ENCODE peak calls at places on chromosomes 13 and 19, in four cellular contexts. G, R, T and C are unnamed samples.

GRCh38 chr13:27663947-27664346 is 42.3 kb downstream of the POLR1D start:
- DNase-seq in G (no peak), R (no peak), T (no peak), C (no peak)

GRCh38 chr13:78409172-78409571 is 194.2 kb downstream of the POU4F1 start:
- DNase-seq in G (no peak), R (no peak), T (no peak), C (no peak)

GRCh38 chr19:50313812-50314536 is 15.2 kb downstream of the KCNC3 start:
- DNase-seq in G (no peak), R (no peak), T (no peak), C (no peak)

GRCh38 chr13:87820221-87820620 is 149.1 kb downstream of the SLITRK5 start:
- DNase-seq in G (peak; percentile 12), R (peak; percentile 10), T (no peak), C (no peak)

GRCh38 chr19:15562861-15563260 is 52.2 kb upstream of the CYP4F8 start:
- DNase-seq in G (no peak), R (peak; percentile 53), T (peak; percentile 11), C (no peak)

GRCh38 chr13:39571502-39572092 is 31.4 kb downstream of the LHFPL6 start:
- DNase-seq in G (no peak), R (no peak), T (no peak), C (no peak)

GRCh38 chr13:98223741-98224140 is 46.7 kb upstream of the RNF113B start:
- DNase-seq in G (no peak), R (no peak), T (no peak), C (no peak)

GRCh38 chr19:13029893-13030292 is 34.6 kb downstream of the NFIX start:
- DNase-seq in G (no peak), R (no peak), T (no peak), C (no peak)

GRCh38 chr19:4233282-4233853 is 4.0 kb downstream of the EBI3 start:
- DNase-seq in G (peak; percentile 33), R (peak; percentile 25), T (no peak), C (no peak)

GRCh38 chr13:40026174-40026585 is 370.7 kb downstream of the COG6 start:
- DNase-seq in G (no peak), R (peak; percentile 42), T (no peak), C (no peak)

GRCh38 chr19:40605201-40605971 is 4.2 kb downstream of the LTBP4 start:
- DNase-seq in G (peak; percentile 55), R (peak; percentile 53), T (no peak), C (no peak)

GRCh38 chr19:46732966-46733692 is 12.7 kb upstream of the FKRP start:
- DNase-seq in G (no peak), R (peak; percentile 50), T (no peak), C (no peak)

GRCh38 chr19:19110410-19111137 is 27.7 kb downstream of the TMEM161A start:
- DNase-seq in G (no peak), R (no peak), T (no peak), C (no peak)

GRCh38 chr19:8075158-8076086 is 22.9 kb downstream of the CCL25 start:
- DNase-seq in G (no peak), R (no peak), T (no peak), C (no peak)

GRCh38 chr19:3243851-3244700 is 19.6 kb downstream of the CELF5 start:
- DNase-seq in G (peak; percentile 72), R (peak; percentile 52), T (peak; percentile 23), C (no peak)

GRCh38 chr19:7333198-7334118 is 15.3 kb upstream of the ARHGEF18 start:
- DNase-seq in G (peak; percentile 77), R (peak; percentile 12), T (no peak), C (no peak)

GRCh38 chr19:13208131-13208963 is 58.1 kb downstream of the IER2 start:
- DNase-seq in G (peak; percentile 83), R (peak; percentile 82), T (peak; percentile 63), C (peak; percentile 10)

GRCh38 chr13:25803626-25804025 is 248.2 kb downstream of the SHISA2 start:
- DNase-seq in G (no peak), R (no peak), T (no peak), C (no peak)

GRCh38 chr13:26921918-26922317 is 161.3 kb upstream of the GPR12 start:
- DNase-seq in G (no peak), R (no peak), T (no peak), C (no peak)

GRCh38 chr13:33611016-33611805 is 206.7 kb upstream of the RFC3 start:
- DNase-seq in G (peak; percentile 93), R (peak; percentile 10), T (peak; percentile 23), C (no peak)

GRCh38 chr13:32736648-32737047 is 150.4 kb downstream of the PDS5B start:
- DNase-seq in G (no peak), R (peak; percentile 15), T (no peak), C (no peak)

GRCh38 chr13:91764527-91764926 is 366.1 kb downstream of the GPC5 start:
- DNase-seq in G (no peak), R (no peak), T (no peak), C (no peak)

GRCh38 chr13:92716749-92717148 is 509.9 kb upstream of the GPC6 start:
- DNase-seq in G (peak; percentile 38), R (peak; percentile 28), T (no peak), C (no peak)

GRCh38 chr19:44891016-44891882 is at the start of gene TOMM40:
- DNase-seq in G (peak; percentile 100), R (no peak), T (no peak), C (no peak)

GRCh38 chr13:104764600-104764999 is 1698.4 kb upstream of the SLC10A2 start:
- DNase-seq in G (no peak), R (no peak), T (no peak), C (no peak)
- TF ChIP-seq CTCF in G (no peak), R (no peak), T (no peak), C (no peak)

GRCh38 chr19:33035461-33035860 is 29.2 kb downstream of the RHPN2 start:
- DNase-seq in G (no peak), R (no peak), T (no peak), C (no peak)

GRCh38 chr19:33032218-33032781 is 32.4 kb downstream of the RHPN2 start:
- DNase-seq in G (no peak), R (no peak), T (no peak), C (no peak)

GRCh38 chr19:33024398-33024797 is 40.3 kb downstream of the RHPN2 start:
- DNase-seq in G (no peak), R (no peak), T (no peak), C (no peak)

DNA sequence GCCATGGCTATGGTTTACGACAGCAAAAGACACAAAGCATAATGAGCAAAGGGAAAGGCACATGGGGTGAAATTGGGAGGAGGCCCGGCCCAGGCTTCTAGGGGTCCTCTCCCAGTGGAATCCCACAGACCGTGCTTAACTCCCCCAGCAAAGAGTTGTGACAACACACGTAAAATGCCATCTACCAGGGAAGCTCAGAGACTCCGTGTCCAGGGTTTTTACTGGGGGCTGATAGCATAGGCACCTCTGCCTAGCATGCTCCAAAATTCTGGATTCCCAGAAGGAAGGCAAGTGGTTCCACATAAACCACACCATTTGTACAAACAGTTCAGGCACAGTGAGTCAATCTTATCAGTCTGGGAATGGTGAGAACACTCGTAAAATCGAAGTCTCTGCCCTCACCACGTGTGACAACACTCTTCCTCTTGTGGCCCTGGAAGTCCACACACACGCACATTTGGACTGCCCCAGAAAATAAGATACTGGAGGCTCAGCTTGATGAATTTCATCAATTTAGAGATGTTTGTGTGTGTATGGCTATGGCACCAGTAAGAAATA is 34.9 kb downstream of the RHPN2 start:
- DNase-seq in G (no peak), R (no peak), T (no peak), C (no peak)
- H3K4me3 ChIP-seq in G (no peak overlapping the region), R (no peak overlapping the region), T (no peak overlapping the region), C (no peak overlapping the region)

GRCh38 chr13:55517312-55517711 is 1623.4 kb upstream of the PRR20A start:
- DNase-seq in G (no peak), R (no peak), T (no peak), C (no peak)
- TF ChIP-seq CTCF in G (no peak), R (peak; percentile 1), T (no peak), C (no peak)

GRCh38 chr19:53908933-53909415 is at the start of gene CACNG7:
- DNase-seq in G (peak; percentile 26), R (no peak), T (no peak), C (no peak)
- H3K4me3 ChIP-seq in G (peak within 1 kb of the TSS; percentile 68), R (no peak within 1 kb of the TSS), T (peak within 1 kb of the TSS; percentile 71), C (peak within 1 kb of the TSS; percentile 42)

DNA sequence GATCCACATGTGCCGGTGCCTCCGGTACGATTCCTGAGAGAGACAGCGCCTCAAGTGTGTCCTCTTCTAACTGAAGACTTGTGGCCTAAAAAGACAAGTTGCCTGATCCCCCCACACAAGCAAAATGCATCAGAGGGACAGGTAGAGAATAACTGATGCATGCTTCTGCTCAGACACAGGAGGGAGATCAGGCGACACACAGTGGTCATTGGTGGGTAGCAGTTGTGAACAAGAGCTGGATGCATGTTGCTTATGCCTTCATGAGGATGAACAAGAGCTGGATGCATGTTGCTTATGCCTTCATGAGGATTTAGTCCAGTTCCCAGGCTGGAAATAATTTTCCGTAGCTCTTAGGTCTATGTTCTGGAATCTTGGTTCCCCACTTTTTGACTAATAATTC is 505.6 kb downstream of the MYO16 start:
- DNase-seq in G (no peak), R (peak; percentile 13), T (no peak), C (no peak)
- TF ChIP-seq CTCF in G (no peak), R (peak; percentile 26), T (no peak), C (peak; percentile 3)